ENCODE peak calls at places on chromosomes 1 and 21, in six cellular contexts. D, Q, O, B, H and P are unnamed samples. For H3K4me1, the result is how much of the 10 kb centered on the place peaks cover.

GRCh38 chr1:156402621-156403020 is 33.6 kb downstream of the RHBG start:
- DNase-seq in D (no peak), Q (no peak), O (no peak), B (no peak), H (no peak), P (no peak)

GRCh38 chr1:1034438-1034759 is 14.5 kb downstream of the AGRN start:
- DNase-seq in D (no peak), Q (no peak), O (no peak), B (no peak), H (no peak), P (no peak)

GRCh38 chr1:206012086-206012859 is 9.1 kb upstream of the RAB7B start:
- DNase-seq in D (peak), Q (peak), O (no peak), B (peak), H (no peak), P (no peak)

GRCh38 chr1:208781391-208782035 is 537.3 kb upstream of the PLXNA2 start:
- DNase-seq in D (no peak), Q (no peak), O (peak), B (no peak), H (no peak), P (no peak)

GRCh38 chr1:176949033-176949662 is 215.4 kb downstream of the ASTN1 start:
- DNase-seq in D (peak), Q (peak), O (peak), B (peak), H (no peak), P (peak)

GRCh38 chr21:46108827-46109226 is 10.9 kb downstream of the COL6A2 start:
- DNase-seq in D (peak), Q (no peak), O (no peak), B (no peak), H (no peak), P (no peak)

GRCh38 chr1:220918285-220918951 is 39.2 kb downstream of the HLX start:
- DNase-seq in D (no peak), Q (no peak), O (no peak), B (no peak), H (no peak), P (no peak)

GRCh38 chr1:17513131-17513530 is 26.4 kb upstream of the ARHGEF10L start:
- DNase-seq in D (no peak), Q (no peak), O (no peak), B (peak), H (no peak), P (no peak)

GRCh38 chr1:166271151-166271538 is 104.3 kb upstream of the FAM78B start:
- DNase-seq in D (no peak), Q (no peak), O (no peak), B (no peak), H (no peak), P (no peak)

GRCh38 chr1:59258412-59259032 is 38.4 kb upstream of the FGGY start:
- DNase-seq in D (no peak), Q (no peak), O (no peak), B (no peak), H (no peak), P (no peak)

GRCh38 chr1:45929257-45929687 is 125.9 kb downstream of the MAST2 start:
- DNase-seq in D (no peak), Q (no peak), O (no peak), B (no peak), H (no peak), P (no peak)

GRCh38 chr1:42937141-42937696 is 21.4 kb downstream of the SLC2A1 start:
- DNase-seq in D (no peak), Q (no peak), O (no peak), B (peak), H (no peak), P (peak)

GRCh38 chr1:28078680-28079626 is 9.5 kb downstream of the EYA3 start:
- DNase-seq in D (no peak), Q (no peak), O (no peak), B (no peak), H (no peak), P (no peak)

GRCh38 chr1:158095737-158096335 is 84.9 kb upstream of the CD1D start:
- DNase-seq in D (no peak), Q (no peak), O (peak), B (peak), H (no peak), P (no peak)

GRCh38 chr1:27342391-27342777 is 562 bp downstream of the SYTL1 start:
- DNase-seq in D (no peak), Q (no peak), O (no peak), B (no peak), H (no peak), P (no peak)

GRCh38 chr1:193592325-193592724 is 405.9 kb upstream of the B3GALT2 start:
- DNase-seq in D (no peak), Q (no peak), O (no peak), B (no peak), H (no peak), P (no peak)

GRCh38 chr1:16425125-16426025 is 11.8 kb downstream of the SPATA21 start:
- DNase-seq in D (no peak), Q (no peak), O (no peak), B (no peak), H (no peak), P (no peak)

GRCh38 chr1:55702064-55702463 is 486.9 kb upstream of the USP24 start:
- DNase-seq in D (no peak), Q (no peak), O (no peak), B (peak), H (no peak), P (no peak)

GRCh38 chr1:186304982-186305949 is 69.8 kb downstream of the TPR start:
- DNase-seq in D (no peak), Q (no peak), O (peak), B (no peak), H (no peak), P (no peak)

GRCh38 chr1:246592695-246593094 is 26.4 kb downstream of the CNST start:
- DNase-seq in D (no peak), Q (no peak), O (no peak), B (no peak), H (no peak), P (no peak)

GRCh38 chr21:45602106-45602505 is 41.4 kb upstream of the PCBP3 start:
- DNase-seq in D (no peak), Q (no peak), O (no peak), B (no peak), H (no peak), P (no peak)

GRCh38 chr1:28971980-28972771 is 57.8 kb downstream of the EPB41 start:
- DNase-seq in D (no peak), Q (no peak), O (no peak), B (no peak), H (no peak), P (no peak)

GRCh38 chr1:116428600-116428999 is 55.6 kb downstream of the ATP1A1 start:
- DNase-seq in D (no peak), Q (no peak), O (no peak), B (no peak), H (no peak), P (no peak)

GRCh38 chr21:15752763-15753407 is 23.1 kb downstream of the USP25 start:
- DNase-seq in D (no peak), Q (no peak), O (peak), B (no peak), H (no peak), P (no peak)

GRCh38 chr1:49052102-49052501 is 275.4 kb upstream of the BEND5 start:
- DNase-seq in D (no peak), Q (no peak), O (no peak), B (no peak), H (no peak), P (no peak)

GRCh38 chr1:156149374-156150106 is 3.8 kb upstream of the SEMA4A start:
- DNase-seq in D (no peak), Q (peak), O (peak), B (no peak), H (no peak), P (no peak)

GRCh38 chr1:156926175-156926574 is 5.7 kb downstream of the LRRC71 start:
- DNase-seq in D (peak), Q (peak), O (no peak), B (peak), H (no peak), P (no peak)

GRCh38 chr1:207020016-207020708 is 12.4 kb downstream of the C1orf116 start:
- DNase-seq in D (no peak), Q (no peak), O (no peak), B (peak), H (no peak), P (no peak)
- H3K4me1 ChIP-seq in D (under half), Q (under half), O (under half), B (under half), H (under half), P (under half)

DNA sequence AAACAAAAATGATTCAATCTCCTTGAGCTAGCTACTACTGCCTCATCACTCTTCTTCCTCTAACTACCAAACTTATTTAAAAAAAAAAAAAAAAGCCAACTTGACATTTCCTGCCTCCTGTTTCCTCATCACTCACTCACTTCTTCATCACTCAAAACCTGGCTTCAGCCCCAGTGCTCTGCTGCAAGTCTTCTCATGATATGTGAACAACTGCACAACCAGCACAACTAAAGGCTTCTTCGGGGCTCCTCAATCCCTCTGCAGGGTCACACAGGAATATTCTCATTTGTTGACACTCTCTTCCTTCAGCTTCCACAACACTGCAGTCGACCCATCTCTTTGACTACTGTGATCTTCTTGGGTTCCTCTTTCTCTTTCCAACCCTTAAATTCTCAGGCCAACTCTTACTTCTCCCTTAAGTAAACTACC is 7.6 kb downstream of the MTF1 start:
- DNase-seq in D (no peak), Q (no peak), O (no peak), B (no peak), H (no peak), P (no peak)
- H3K4me1 ChIP-seq in D (under half), Q (under half), O (under half), B (under half), H (half or more), P (under half)

DNA sequence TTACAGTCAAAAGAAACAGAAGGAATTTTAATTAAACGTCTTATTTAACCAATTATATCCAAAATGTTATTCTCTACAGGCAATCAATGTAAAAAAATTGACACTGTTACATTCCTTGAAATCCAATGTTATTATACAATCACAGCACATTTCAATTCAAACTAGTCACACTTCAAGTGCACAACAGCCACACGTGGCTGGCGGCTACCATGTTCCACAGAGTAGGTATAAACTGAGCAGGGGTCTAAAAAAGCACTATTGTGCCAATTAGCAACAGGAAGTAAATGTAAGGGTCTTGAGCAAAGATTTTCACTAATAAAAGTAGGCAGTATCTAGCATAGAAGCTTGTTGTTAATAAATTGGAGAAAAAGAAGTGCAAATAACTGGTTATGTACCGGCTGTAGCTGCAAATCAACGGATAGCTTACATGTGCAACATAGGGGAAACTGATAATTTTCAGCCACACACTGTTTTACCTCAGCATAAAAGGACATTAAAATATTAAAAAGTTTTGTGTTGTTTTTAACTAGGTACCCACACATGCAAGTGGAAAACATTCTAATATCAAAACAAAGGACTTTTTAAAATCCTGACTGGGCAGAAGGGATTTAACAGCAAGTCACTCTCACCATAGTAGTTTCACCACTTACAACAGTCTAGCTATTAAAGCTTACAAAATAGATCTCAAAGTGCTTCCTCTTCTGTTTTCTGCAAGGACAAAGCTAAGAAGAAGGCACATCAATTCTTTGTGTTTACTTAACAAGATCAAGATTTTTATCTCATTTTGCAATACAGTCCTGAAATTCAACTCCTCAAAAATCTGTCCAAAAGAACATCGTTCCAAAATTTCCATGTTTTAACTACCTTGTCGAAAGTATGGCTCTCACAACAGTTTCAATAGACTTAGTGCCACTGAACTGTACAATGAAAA is 2.5 kb downstream of the CSDE1 start:
- DNase-seq in D (no peak), Q (no peak), O (no peak), B (no peak), H (no peak), P (no peak)
- H3K4me1 ChIP-seq in D (under half), Q (under half), O (under half), B (under half), H (half or more), P (under half)

GRCh38 chr1:20086800-20087199 is 16.8 kb downstream of the PLA2G5 start:
- DNase-seq in D (no peak), Q (no peak), O (no peak), B (no peak), H (no peak), P (no peak)

GRCh38 chr1:20081331-20081810 is 11.4 kb downstream of the PLA2G5 start:
- DNase-seq in D (no peak), Q (no peak), O (no peak), B (no peak), H (no peak), P (no peak)

GRCh38 chr1:20082772-20083171 is 12.8 kb downstream of the PLA2G5 start:
- DNase-seq in D (no peak), Q (no peak), O (no peak), B (no peak), H (no peak), P (no peak)

GRCh38 chr1:20080441-20081330 is 10.7 kb downstream of the PLA2G5 start:
- DNase-seq in D (no peak), Q (no peak), O (no peak), B (no peak), H (no peak), P (no peak)

GRCh38 chr1:20083178-20083944 is 13.4 kb downstream of the PLA2G5 start:
- DNase-seq in D (no peak), Q (peak), O (no peak), B (peak), H (no peak), P (no peak)
- H3K4me1 ChIP-seq in D (under half), Q (under half), O (under half), B (under half), H (under half), P (under half)

GRCh38 chr1:94314222-94314858 is 77.0 kb upstream of the ARHGAP29 start:
- DNase-seq in D (no peak), Q (no peak), O (no peak), B (no peak), H (no peak), P (no peak)
- H3K4me1 ChIP-seq in D (under half), Q (under half), O (under half), B (under half), H (under half), P (under half)

GRCh38 chr1:8397511-8397910 is 79.6 kb downstream of the SLC45A1 start:
- DNase-seq in D (no peak), Q (no peak), O (no peak), B (no peak), H (no peak), P (no peak)

GRCh38 chr1:8394456-8395321 is 76.8 kb downstream of the SLC45A1 start:
- DNase-seq in D (no peak), Q (no peak), O (no peak), B (no peak), H (no peak), P (no peak)

GRCh38 chr1:8395433-8395866 is 77.5 kb downstream of the SLC45A1 start:
- DNase-seq in D (no peak), Q (no peak), O (no peak), B (no peak), H (no peak), P (no peak)

GRCh38 chr1:8396912-8397406 is 79.0 kb downstream of the SLC45A1 start:
- DNase-seq in D (no peak), Q (no peak), O (no peak), B (no peak), H (no peak), P (no peak)

DNA sequence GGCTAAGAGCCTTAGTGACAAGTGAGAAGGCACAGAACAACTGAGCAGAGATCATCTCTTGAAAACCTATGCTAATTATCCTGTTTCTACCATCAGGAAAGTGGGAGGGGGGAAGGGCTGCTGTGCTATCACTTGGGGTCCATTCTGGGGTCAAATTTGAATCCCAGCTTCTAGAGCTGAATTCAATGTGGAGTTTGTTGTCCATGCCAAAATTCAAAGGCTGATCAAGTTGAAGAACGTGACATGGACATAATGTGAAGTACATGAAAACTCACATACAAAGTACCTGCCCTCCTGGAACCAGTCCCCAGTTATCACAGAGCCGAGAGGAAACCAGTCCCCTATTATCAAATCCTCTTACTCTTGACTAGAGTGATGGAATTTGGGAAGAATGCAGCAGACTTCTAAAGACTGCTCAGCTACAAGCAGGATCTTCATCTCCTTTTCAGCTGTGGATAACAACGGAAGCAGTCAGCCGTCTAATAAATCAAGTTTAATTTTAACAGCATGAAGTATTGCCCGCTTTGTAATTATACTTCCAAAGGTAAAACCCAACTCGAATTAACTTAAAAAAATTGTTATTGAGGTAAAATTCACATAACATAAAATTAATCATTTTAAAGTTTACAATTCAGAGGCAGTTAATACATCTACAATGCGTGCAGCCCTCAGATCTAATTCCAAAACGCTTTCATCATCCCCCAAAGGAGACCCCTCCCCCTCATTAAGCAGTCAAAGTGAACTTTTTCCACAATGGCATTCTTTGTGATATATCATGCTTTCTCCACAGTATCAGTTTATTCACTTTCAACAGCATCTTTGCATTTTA is 78.4 kb downstream of the SLC45A1 start:
- DNase-seq in D (no peak), Q (no peak), O (no peak), B (no peak), H (no peak), P (no peak)
- H3K4me1 ChIP-seq in D (under half), Q (half or more), O (under half), B (under half), H (half or more), P (under half)

GRCh38 chr1:66373072-66373685 is 160.8 kb upstream of the SGIP1 start:
- DNase-seq in D (no peak), Q (peak), O (no peak), B (no peak), H (no peak), P (no peak)

GRCh38 chr1:66374561-66375111 is 159.3 kb upstream of the SGIP1 start:
- DNase-seq in D (no peak), Q (no peak), O (no peak), B (no peak), H (no peak), P (no peak)

GRCh38 chr1:66375125-66375524 is 158.8 kb upstream of the SGIP1 start:
- DNase-seq in D (no peak), Q (no peak), O (no peak), B (no peak), H (no peak), P (no peak)

GRCh38 chr1:66372522-66373071 is 161.4 kb upstream of the SGIP1 start:
- DNase-seq in D (no peak), Q (no peak), O (no peak), B (no peak), H (no peak), P (no peak)

DNA sequence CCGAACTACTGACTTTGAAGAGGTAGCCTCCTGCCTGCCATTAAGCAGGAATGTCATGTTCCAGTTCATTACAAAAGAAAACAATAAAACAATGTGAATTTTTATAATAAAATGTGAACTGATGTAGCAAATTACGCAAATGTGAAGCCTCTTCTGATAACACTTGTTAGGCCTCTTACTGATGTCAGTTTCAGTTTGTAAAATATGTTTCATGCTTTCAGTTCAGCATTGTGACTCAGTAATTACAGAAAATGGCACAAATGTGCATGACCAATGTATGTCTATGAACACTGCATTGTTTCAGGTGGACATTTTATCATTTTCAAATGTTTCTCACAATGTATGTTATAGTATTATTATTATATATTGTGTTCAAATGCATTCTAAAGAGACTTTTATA is 159.8 kb upstream of the SGIP1 start:
- DNase-seq in D (no peak), Q (no peak), O (no peak), B (no peak), H (no peak), P (no peak)
- H3K4me1 ChIP-seq in D (under half), Q (under half), O (under half), B (under half), H (half or more), P (under half)

GRCh38 chr1:237171564-237172485 is 129.8 kb downstream of the RYR2 start:
- DNase-seq in D (no peak), Q (no peak), O (no peak), B (no peak), H (no peak), P (no peak)
- H3K4me1 ChIP-seq in D (under half), Q (under half), O (under half), B (under half), H (under half), P (under half)